ENCODE peak calls at places on chromosomes 16 and 17, in seven cellular contexts. M, E, N, A, Z, G and Q are unnamed samples.
A peak's percentile ranks its signal among the peaks of the same experiment; 100 is the strongest.

GRCh38 chr16:72940886-72941285 is 107.0 kb downstream of the ZFHX3 start:
- DNase-seq in A (no peak), M (no peak), G (no peak), N (no peak), E (no peak), Z (no peak), Q (no peak)

GRCh38 chr17:57294629-57295501 is 38.5 kb downstream of the MSI2 start:
- DNase-seq in Z (no peak), G (no peak), N (no peak), A (peak; percentile 31), M (no peak), E (no peak), Q (no peak)

GRCh38 chr17:11302395-11302932 is 61.5 kb downstream of the SHISA6 start:
- DNase-seq in N (no peak), A (no peak), M (no peak), Z (no peak), E (no peak), G (no peak), Q (no peak)

GRCh38 chr16:53056528-53056881 is 1.7 kb downstream of the CHD9 start:
- DNase-seq in A (no peak), E (no peak), M (no peak), G (no peak), Z (no peak), N (no peak), Q (peak; percentile 27)

GRCh38 chr17:36653374-36653773 is 52.0 kb downstream of the MRM1 start:
- DNase-seq in G (no peak), A (no peak), E (no peak), N (no peak), M (no peak), Z (no peak), Q (no peak)

GRCh38 chr17:39231587-39232551 is 6.1 kb upstream of the STAC2 start:
- DNase-seq in G (no peak), E (no peak), Z (peak; percentile 47), N (no peak), A (no peak), M (no peak), Q (no peak)

GRCh38 chr17:69448431-69449102 is 34.1 kb downstream of the MAP2K6 start:
- DNase-seq in G (peak; percentile 31), M (peak; percentile 77), A (no peak), Z (no peak), N (peak; percentile 40), E (no peak), Q (no peak)

GRCh38 chr17:48100591-48101011 is 677 bp downstream of the CBX1 start:
- DNase-seq in A (peak; percentile 77), N (peak; percentile 24), M (peak; percentile 28), G (peak; percentile 59), Z (no peak), E (no peak), Q (peak; percentile 77)

GRCh38 chr17:79984045-79984840 is 51.4 kb downstream of the TBC1D16 start:
- DNase-seq in E (no peak), Z (no peak), G (peak; percentile 7), N (no peak), A (no peak), M (no peak), Q (no peak)

GRCh38 chr17:59165933-59166342 is 10.4 kb downstream of the PRR11 start:
- DNase-seq in Z (no peak), M (peak; percentile 61), A (no peak), G (no peak), E (peak; percentile 19), N (no peak), Q (no peak)

GRCh38 chr17:56978441-56979090 is 635 bp downstream of the SCPEP1 start:
- DNase-seq in Z (no peak), N (no peak), A (peak; percentile 45), M (no peak), E (no peak), G (no peak), Q (no peak)

GRCh38 chr17:74757502-74757901 is 9.1 kb downstream of the NHERF1 start:
- DNase-seq in M (no peak), N (no peak), G (no peak), E (no peak), A (no peak), Z (no peak), Q (no peak)

GRCh38 chr17:50273654-50274040 is 619 bp upstream of the TMEM92 start:
- DNase-seq in A (no peak), E (no peak), N (no peak), M (no peak), G (peak; percentile 32), Z (no peak), Q (no peak)

GRCh38 chr16:11082860-11083388 is 138.6 kb downstream of the CLEC16A start:
- DNase-seq in M (no peak), A (no peak), N (no peak), G (no peak), E (no peak), Z (no peak), Q (no peak)

GRCh38 chr17:40097931-40098845 is 2.2 kb downstream of the NR1D1 start:
- DNase-seq in Z (no peak), M (no peak), N (no peak), A (no peak), G (peak; percentile 81), E (no peak), Q (peak; percentile 71)

GRCh38 chr17:57097832-57098421 is 12.9 kb downstream of the AKAP1 start:
- DNase-seq in G (peak; percentile 51), E (peak; percentile 25), N (no peak), A (no peak), M (no peak), Z (no peak), Q (no peak)

GRCh38 chr16:17134586-17134985 is 336.2 kb downstream of the XYLT1 start:
- DNase-seq in A (no peak), E (no peak), Z (no peak), N (no peak), G (no peak), M (no peak), Q (no peak)

GRCh38 chr17:80780381-80781187 is 211.1 kb upstream of the CHMP6 start:
- DNase-seq in N (no peak), G (no peak), M (no peak), E (no peak), Z (no peak), A (no peak), Q (no peak)

GRCh38 chr16:57042157-57043111 is 49.9 kb upstream of the CPNE2 start:
- DNase-seq in Z (peak; percentile 54), G (no peak), M (no peak), A (no peak), E (no peak), N (no peak), Q (peak; percentile 57)

GRCh38 chr16:70391881-70392481 is 45.3 kb downstream of the DDX19A start:
- DNase-seq in G (peak; percentile 40), A (no peak), M (no peak), N (no peak), Z (no peak), E (peak; percentile 47), Q (no peak)

GRCh38 chr17:44105483-44105882 is 18.0 kb downstream of the HDAC5 start:
- DNase-seq in A (no peak), G (no peak), M (no peak), E (no peak), N (no peak), Z (no peak), Q (no peak)

GRCh38 chr17:6456321-6456720 is 12.1 kb downstream of the PIMREG start:
- DNase-seq in E (no peak), Z (no peak), M (no peak), G (peak; percentile 14), N (no peak), A (no peak), Q (no peak)

GRCh38 chr17:58995247-58995940 is 111.3 kb downstream of the TRIM37 start:
- DNase-seq in Z (no peak), N (no peak), E (no peak), M (no peak), A (no peak), G (no peak), Q (no peak)

GRCh38 chr16:87369117-87369775 is 14.3 kb downstream of the FBXO31 start:
- DNase-seq in G (no peak), E (no peak), M (no peak), N (no peak), Z (no peak), A (no peak), Q (no peak)

GRCh38 chr16:89823087-89823823 is 5.0 kb upstream of the SPIRE2 start:
- DNase-seq in M (no peak), Z (no peak), N (no peak), E (no peak), A (no peak), G (no peak), Q (no peak)

GRCh38 chr17:67718325-67718941 is 697 bp downstream of the NOL11 start:
- DNase-seq in N (peak; percentile 46), G (no peak), A (no peak), E (no peak), Z (peak; percentile 16), M (peak; percentile 2), Q (peak; percentile 30)

GRCh38 chr17:17831208-17832039 is 5.4 kb downstream of the SREBF1 start:
- DNase-seq in M (no peak), A (no peak), E (no peak), Z (no peak), G (no peak), N (no peak), Q (no peak)

GRCh38 chr16:35146031-35146710 is 1686.8 kb downstream of the TP53TG3F start:
- DNase-seq in N (no peak), A (peak; percentile 8), E (no peak), Z (no peak), G (no peak), M (no peak), Q (no peak)

GRCh38 chr16:81632392-81633146 is 146.5 kb upstream of the PLCG2 start:
- DNase-seq in A (peak; percentile 95), N (peak; percentile 73), G (no peak), M (no peak), Z (peak; percentile 61), E (no peak), Q (peak; percentile 65)

GRCh38 chr17:57655564-57655963 is 89.5 kb downstream of the CCDC182 start:
- DNase-seq in Z (no peak), N (no peak), A (no peak), E (no peak), M (no peak), G (no peak), Q (no peak)

GRCh38 chr16:77223184-77223583 is 24.0 kb downstream of the SYCE1L start:
- DNase-seq in M (no peak), Z (no peak), E (no peak), N (no peak), G (no peak), A (no peak), Q (no peak)

GRCh38 chr17:78759203-78759968 is 22.7 kb downstream of the CYTH1 start:
- DNase-seq in Z (peak; percentile 75), N (no peak), G (peak; percentile 76), A (no peak), M (no peak), E (no peak), Q (no peak)

GRCh38 chr17:80465316-80465974 is 11.0 kb downstream of the NPTX1 start:
- DNase-seq in A (no peak), N (no peak), Z (no peak), E (no peak), G (no peak), M (no peak), Q (no peak)

GRCh38 chr17:78365561-78366108 is 5.8 kb upstream of the SOCS3 start:
- DNase-seq in E (no peak), A (no peak), M (no peak), G (peak; percentile 41), N (no peak), Z (no peak), Q (no peak)

GRCh38 chr16:50234771-50235556 is 31.4 kb upstream of the ADCY7 start:
- DNase-seq in G (no peak), E (no peak), A (peak; percentile 61), N (no peak), Z (no peak), M (no peak), Q (peak; percentile 64)

GRCh38 chr17:47291242-47291873 is 32.4 kb upstream of the EFCAB13 start:
- DNase-seq in E (no peak), M (no peak), N (no peak), A (peak; percentile 78), Z (no peak), G (no peak), Q (no peak)

GRCh38 chr17:64773836-64774761 is 112.0 kb upstream of the SMURF2 start:
- DNase-seq in G (no peak), N (peak; percentile 63), Z (no peak), E (peak; percentile 7), A (peak; percentile 90), M (peak; percentile 60), Q (peak; percentile 82)

GRCh38 chr17:58330544-58330996 is 2.0 kb upstream of the TSPOAP1 start:
- DNase-seq in A (no peak), G (no peak), M (no peak), N (no peak), E (no peak), Z (no peak), Q (no peak)